ENCODE peak calls at places on chromosomes 13 and 19, in six cellular contexts. One of them, this sample, is unnamed.

GRCh38 chr19:34134190-34135032 is 37.9 kb upstream of the LSM14A start:
- DNase-seq in PC-9: peak
- DNase-seq in AG04450: peak
- DNase-seq in fibroblast of the aortic adventitia: peak
- DNase-seq in ovary: peak
- DNase-seq in heart right ventricle: peak
- DNase-seq in this sample: peak

GRCh38 chr19:11673608-11674041 is 65.1 kb downstream of the ZNF823 start:
- DNase-seq in ovary: peak
- DNase-seq in AG04450: no peak
- DNase-seq in fibroblast of the aortic adventitia: peak
- DNase-seq in heart right ventricle: peak
- DNase-seq in PC-9: peak
- DNase-seq in this sample: peak

GRCh38 chr13:30181856-30182651 is 125.3 kb downstream of the KATNAL1 start:
- DNase-seq in AG04450: no peak
- DNase-seq in heart right ventricle: no peak
- DNase-seq in ovary: no peak
- DNase-seq in fibroblast of the aortic adventitia: no peak
- DNase-seq in PC-9: no peak
- DNase-seq in this sample: no peak

GRCh38 chr19:1673645-1674292 is 21.4 kb upstream of the TCF3 start:
- DNase-seq in ovary: no peak
- DNase-seq in heart right ventricle: no peak
- DNase-seq in PC-9: no peak
- DNase-seq in fibroblast of the aortic adventitia: no peak
- DNase-seq in AG04450: no peak
- DNase-seq in this sample: no peak

GRCh38 chr13:30148171-30148754 is 159.1 kb downstream of the KATNAL1 start:
- DNase-seq in fibroblast of the aortic adventitia: no peak
- DNase-seq in AG04450: no peak
- DNase-seq in heart right ventricle: no peak
- DNase-seq in ovary: no peak
- DNase-seq in PC-9: no peak
- DNase-seq in this sample: no peak

GRCh38 chr13:33577037-33577436 is 240.9 kb upstream of the RFC3 start:
- DNase-seq in ovary: no peak
- DNase-seq in PC-9: no peak
- DNase-seq in AG04450: no peak
- DNase-seq in fibroblast of the aortic adventitia: peak
- DNase-seq in heart right ventricle: no peak
- DNase-seq in this sample: peak

GRCh38 chr13:68987585-68987984 is 1120.0 kb upstream of the ATXN8OS start:
- DNase-seq in fibroblast of the aortic adventitia: no peak
- DNase-seq in AG04450: no peak
- DNase-seq in ovary: no peak
- DNase-seq in heart right ventricle: no peak
- DNase-seq in PC-9: no peak
- DNase-seq in this sample: no peak

GRCh38 chr19:37975071-37975470 is 68.1 kb downstream of the SIPA1L3 start:
- DNase-seq in heart right ventricle: no peak
- DNase-seq in PC-9: no peak
- DNase-seq in fibroblast of the aortic adventitia: no peak
- DNase-seq in ovary: no peak
- DNase-seq in AG04450: no peak
- DNase-seq in this sample: no peak

GRCh38 chr13:66680031-66680430 is 550.1 kb downstream of the PCDH9 start:
- DNase-seq in heart right ventricle: no peak
- DNase-seq in ovary: no peak
- DNase-seq in PC-9: no peak
- DNase-seq in AG04450: no peak
- DNase-seq in fibroblast of the aortic adventitia: no peak
- DNase-seq in this sample: no peak

GRCh38 chr19:737591-738093 is 13.3 kb upstream of the MISP start:
- DNase-seq in PC-9: peak
- DNase-seq in ovary: peak
- DNase-seq in fibroblast of the aortic adventitia: no peak
- DNase-seq in heart right ventricle: no peak
- DNase-seq in AG04450: no peak
- DNase-seq in this sample: peak

GRCh38 chr19:47135156-47135555 is 4.5 kb downstream of the SAE1 start:
- DNase-seq in AG04450: no peak
- DNase-seq in PC-9: no peak
- DNase-seq in ovary: no peak
- DNase-seq in fibroblast of the aortic adventitia: no peak
- DNase-seq in heart right ventricle: no peak
- DNase-seq in this sample: no peak

GRCh38 chr19:13692096-13692495 is 72.2 kb upstream of the MRI1 start:
- DNase-seq in ovary: no peak
- DNase-seq in AG04450: peak
- DNase-seq in PC-9: no peak
- DNase-seq in fibroblast of the aortic adventitia: peak
- DNase-seq in heart right ventricle: no peak
- DNase-seq in this sample: peak

GRCh38 chr19:2771786-2772674 is 11.0 kb downstream of the SGTA start:
- DNase-seq in PC-9: no peak
- DNase-seq in ovary: no peak
- DNase-seq in AG04450: no peak
- DNase-seq in heart right ventricle: no peak
- DNase-seq in fibroblast of the aortic adventitia: peak
- DNase-seq in this sample: no peak

GRCh38 chr13:33934936-33935510 is 117.1 kb downstream of the RFC3 start:
- DNase-seq in ovary: no peak
- DNase-seq in fibroblast of the aortic adventitia: peak
- DNase-seq in AG04450: no peak
- DNase-seq in heart right ventricle: no peak
- DNase-seq in PC-9: no peak
- DNase-seq in this sample: no peak

GRCh38 chr19:13275016-13275722 is 125.0 kb downstream of the IER2 start:
- DNase-seq in PC-9: no peak
- DNase-seq in fibroblast of the aortic adventitia: no peak
- DNase-seq in AG04450: no peak
- DNase-seq in ovary: no peak
- DNase-seq in heart right ventricle: no peak
- DNase-seq in this sample: peak

GRCh38 chr19:52646571-52647222 is 8.5 kb upstream of the ZNF83 start:
- DNase-seq in AG04450: no peak
- DNase-seq in fibroblast of the aortic adventitia: no peak
- DNase-seq in PC-9: no peak
- DNase-seq in ovary: no peak
- DNase-seq in heart right ventricle: no peak
- DNase-seq in this sample: no peak

GRCh38 chr13:104740616-104741222 is 1674.5 kb upstream of the SLC10A2 start:
- DNase-seq in PC-9: no peak
- DNase-seq in AG04450: no peak
- DNase-seq in fibroblast of the aortic adventitia: no peak
- DNase-seq in ovary: no peak
- DNase-seq in heart right ventricle: no peak
- DNase-seq in this sample: no peak

GRCh38 chr19:51708811-51709210 is 15.0 kb downstream of the HAS1 start:
- DNase-seq in ovary: no peak
- DNase-seq in heart right ventricle: no peak
- DNase-seq in fibroblast of the aortic adventitia: no peak
- DNase-seq in PC-9: no peak
- DNase-seq in AG04450: no peak
- DNase-seq in this sample: no peak

GRCh38 chr19:15304140-15304705 is 28.1 kb downstream of the BRD4 start:
- DNase-seq in heart right ventricle: peak
- DNase-seq in PC-9: no peak
- DNase-seq in ovary: no peak
- DNase-seq in fibroblast of the aortic adventitia: peak
- DNase-seq in AG04450: no peak
- DNase-seq in this sample: no peak

GRCh38 chr19:18989316-18989715 is 44.0 kb downstream of the SUGP2 start:
- DNase-seq in AG04450: no peak
- DNase-seq in heart right ventricle: no peak
- DNase-seq in fibroblast of the aortic adventitia: no peak
- DNase-seq in ovary: no peak
- DNase-seq in PC-9: no peak
- DNase-seq in this sample: no peak

GRCh38 chr19:41552558-41552957 is 23.4 kb upstream of the CEACAM21 start:
- DNase-seq in AG04450: no peak
- DNase-seq in heart right ventricle: no peak
- DNase-seq in fibroblast of the aortic adventitia: no peak
- DNase-seq in ovary: no peak
- DNase-seq in PC-9: no peak
- DNase-seq in this sample: no peak

GRCh38 chr19:24000656-24001055 is 86.0 kb downstream of the ZNF726 start:
- DNase-seq in AG04450: no peak
- DNase-seq in heart right ventricle: no peak
- DNase-seq in fibroblast of the aortic adventitia: no peak
- DNase-seq in PC-9: peak
- DNase-seq in ovary: no peak
- DNase-seq in this sample: no peak

GRCh38 chr13:28401303-28402056 is 93.4 kb downstream of the FLT1 start:
- DNase-seq in PC-9: no peak
- DNase-seq in heart right ventricle: no peak
- DNase-seq in ovary: no peak
- DNase-seq in fibroblast of the aortic adventitia: peak
- DNase-seq in AG04450: no peak
- DNase-seq in this sample: peak

GRCh38 chr19:2289714-2290435 is 7.9 kb upstream of the PEAK3 start:
- DNase-seq in PC-9: no peak
- DNase-seq in heart right ventricle: no peak
- DNase-seq in fibroblast of the aortic adventitia: no peak
- DNase-seq in AG04450: no peak
- DNase-seq in ovary: no peak
- DNase-seq in this sample: no peak

GRCh38 chr13:51912091-51912490 is 50.3 kb downstream of the CCDC70 start:
- DNase-seq in fibroblast of the aortic adventitia: no peak
- DNase-seq in PC-9: no peak
- DNase-seq in ovary: no peak
- DNase-seq in heart right ventricle: no peak
- DNase-seq in AG04450: no peak
- DNase-seq in this sample: peak

GRCh38 chr19:58218899-58219298 is 9.8 kb upstream of the ZNF544 start:
- DNase-seq in heart right ventricle: no peak
- DNase-seq in PC-9: peak
- DNase-seq in ovary: no peak
- DNase-seq in fibroblast of the aortic adventitia: no peak
- DNase-seq in AG04450: no peak
- DNase-seq in this sample: peak
- TF ChIP-seq CTCF in heart right ventricle: peak
- TF ChIP-seq CTCF in PC-9: peak
- TF ChIP-seq CTCF in ovary: no peak
- TF ChIP-seq CTCF in fibroblast of the aortic adventitia: no peak
- TF ChIP-seq CTCF in AG04450: no peak
- TF ChIP-seq CTCF in this sample: peak

GRCh38 chr13:110342474-110342873 is 35.4 kb downstream of the COL4A2 start:
- DNase-seq in PC-9: no peak
- DNase-seq in AG04450: no peak
- DNase-seq in ovary: no peak
- DNase-seq in fibroblast of the aortic adventitia: no peak
- DNase-seq in heart right ventricle: no peak
- DNase-seq in this sample: no peak
- TF ChIP-seq CTCF in PC-9: no peak
- TF ChIP-seq CTCF in AG04450: no peak
- TF ChIP-seq CTCF in ovary: no peak
- TF ChIP-seq CTCF in fibroblast of the aortic adventitia: no peak
- TF ChIP-seq CTCF in heart right ventricle: no peak
- TF ChIP-seq CTCF in this sample: no peak

GRCh38 chr13:113486698-113487097 is 3.8 kb downstream of the DCUN1D2 start:
- DNase-seq in fibroblast of the aortic adventitia: no peak
- DNase-seq in heart right ventricle: no peak
- DNase-seq in ovary: no peak
- DNase-seq in AG04450: no peak
- DNase-seq in PC-9: no peak
- DNase-seq in this sample: no peak

GRCh38 chr13:113479179-113479578 is 11.3 kb downstream of the DCUN1D2 start:
- DNase-seq in heart right ventricle: no peak
- DNase-seq in PC-9: no peak
- DNase-seq in AG04450: no peak
- DNase-seq in ovary: no peak
- DNase-seq in fibroblast of the aortic adventitia: no peak
- DNase-seq in this sample: no peak

GRCh38 chr13:113488283-113488682 is 2.2 kb downstream of the DCUN1D2 start:
- DNase-seq in fibroblast of the aortic adventitia: no peak
- DNase-seq in heart right ventricle: no peak
- DNase-seq in ovary: no peak
- DNase-seq in PC-9: no peak
- DNase-seq in AG04450: no peak
- DNase-seq in this sample: no peak

GRCh38 chr13:113485545-113485944 is 5.0 kb downstream of the DCUN1D2 start:
- DNase-seq in ovary: no peak
- DNase-seq in heart right ventricle: no peak
- DNase-seq in fibroblast of the aortic adventitia: no peak
- DNase-seq in AG04450: no peak
- DNase-seq in PC-9: no peak
- DNase-seq in this sample: no peak

DNA sequence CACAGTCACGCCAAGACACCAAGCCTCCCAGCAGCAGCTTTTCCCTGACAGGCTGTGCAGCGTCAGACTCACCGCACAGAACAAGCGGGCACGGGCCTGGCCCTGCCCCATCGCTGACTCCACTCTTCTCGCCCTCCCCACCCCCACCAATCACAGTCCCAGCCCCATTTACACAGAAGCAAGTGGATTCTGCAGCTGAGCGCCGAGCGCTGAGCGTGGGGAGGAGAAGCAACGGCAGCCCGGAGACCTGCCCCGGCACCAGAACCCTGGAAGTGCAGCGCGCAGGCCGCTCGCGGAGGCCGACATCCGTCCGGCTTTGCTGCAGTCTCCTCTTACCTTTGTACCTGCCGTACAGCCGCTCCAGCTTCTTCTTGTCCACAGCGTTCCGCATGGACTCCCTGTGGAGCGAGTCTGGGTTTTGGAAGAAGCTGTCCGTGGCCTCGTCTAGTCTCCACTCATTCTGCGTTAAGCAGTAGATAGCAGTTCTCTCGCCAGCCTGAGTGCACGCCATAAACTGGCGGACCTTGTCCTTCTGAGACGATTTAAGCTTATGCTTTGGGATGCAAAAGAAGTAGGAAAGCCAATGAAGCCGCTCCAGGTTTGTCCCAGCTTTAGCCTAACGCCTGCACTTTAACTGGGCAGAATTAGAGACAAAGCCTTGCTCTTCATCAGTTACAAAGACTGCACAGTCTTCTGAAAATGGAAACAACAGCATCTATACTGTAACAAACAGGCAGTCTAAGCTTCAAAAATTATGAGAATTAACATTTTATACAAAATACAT is 6.8 kb downstream of the DCUN1D2 start:
- DNase-seq in PC-9: no peak
- DNase-seq in AG04450: no peak
- DNase-seq in heart right ventricle: no peak
- DNase-seq in fibroblast of the aortic adventitia: no peak
- DNase-seq in ovary: no peak
- DNase-seq in this sample: no peak
- TF ChIP-seq CTCF in PC-9: no peak
- TF ChIP-seq CTCF in AG04450: no peak
- TF ChIP-seq CTCF in heart right ventricle: no peak
- TF ChIP-seq CTCF in fibroblast of the aortic adventitia: no peak
- TF ChIP-seq CTCF in ovary: no peak
- TF ChIP-seq CTCF in this sample: no peak

DNA sequence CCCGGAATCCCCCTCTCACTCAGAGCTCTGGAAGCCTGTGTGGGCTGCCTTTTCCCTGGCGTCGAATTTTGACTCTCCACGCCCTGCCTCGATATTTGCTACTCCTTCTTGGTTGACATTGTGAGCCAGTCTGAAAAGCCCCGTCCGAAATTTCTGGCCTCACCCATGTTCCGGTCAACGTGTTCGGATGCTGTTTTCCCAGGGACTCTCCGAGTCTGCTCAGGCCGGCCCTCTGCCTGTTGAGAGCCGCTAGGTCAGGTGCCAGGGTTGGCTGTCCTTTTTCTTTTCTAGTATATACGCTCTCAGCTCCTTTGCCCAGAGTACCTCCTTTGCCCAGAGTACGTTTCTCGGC is 6.8 kb upstream of the DGKH start:
- DNase-seq in AG04450: no peak
- DNase-seq in PC-9: peak
- DNase-seq in ovary: peak
- DNase-seq in fibroblast of the aortic adventitia: peak
- DNase-seq in heart right ventricle: peak
- DNase-seq in this sample: peak
- TF ChIP-seq CTCF in AG04450: peak
- TF ChIP-seq CTCF in PC-9: peak
- TF ChIP-seq CTCF in ovary: peak
- TF ChIP-seq CTCF in fibroblast of the aortic adventitia: peak
- TF ChIP-seq CTCF in heart right ventricle: peak
- TF ChIP-seq CTCF in this sample: peak

This sample was measured in choroid plexus epithelial cell.